ENCODE peak calls at places on chromosomes 16 and 17, in seven cellular contexts. P, S, H, F, K, V and C are unnamed samples.

GRCh38 chr17:80781188-80781577 is 210.5 kb upstream of the CHMP6 start:
- DNase-seq in V (no peak), P (no peak), F (peak), K (no peak), S (no peak), H (no peak), C (no peak)

GRCh38 chr17:67388986-67389385 is 11.9 kb downstream of the PITPNC1 start:
- DNase-seq in H (no peak), V (no peak), P (no peak), K (no peak), S (no peak), F (no peak), C (no peak)

GRCh38 chr16:51154271-51155171 is 3.5 kb upstream of the SALL1 start:
- DNase-seq in S (no peak), V (no peak), K (no peak), H (no peak), F (no peak), P (no peak), C (peak)

GRCh38 chr17:48593126-48593829 is at the start of gene HOXB5:
- DNase-seq in V (no peak), K (peak), S (no peak), F (no peak), P (no peak), H (no peak), C (no peak)

GRCh38 chr16:6250516-6250915 is 1082.1 kb upstream of the RBFOX1 start:
- DNase-seq in S (no peak), P (no peak), F (no peak), V (no peak), K (no peak), H (no peak), C (no peak)

GRCh38 chr16:15976225-15976812 is 26.9 kb downstream of the ABCC1 start:
- DNase-seq in H (no peak), P (no peak), V (no peak), S (no peak), F (no peak), K (no peak), C (no peak)

GRCh38 chr17:59838196-59838911 is 54.4 kb downstream of the TUBD1 start:
- DNase-seq in S (no peak), P (no peak), V (no peak), F (no peak), K (no peak), H (peak), C (no peak)

GRCh38 chr17:9279911-9280310 is 258.6 kb downstream of the NTN1 start:
- DNase-seq in V (no peak), F (no peak), P (no peak), H (no peak), K (no peak), S (peak), C (no peak)

GRCh38 chr17:40348562-40349476 is 15.7 kb downstream of the GJD3 start:
- DNase-seq in V (no peak), H (no peak), P (no peak), K (peak), S (no peak), F (no peak), C (no peak)

GRCh38 chr17:6187836-6188235 is 117.7 kb downstream of the WSCD1 start:
- DNase-seq in K (no peak), F (no peak), H (no peak), S (peak), V (no peak), P (no peak), C (no peak)

GRCh38 chr16:57577691-57578224 is 35.3 kb downstream of the ADGRG5 start:
- DNase-seq in V (no peak), P (no peak), F (peak), S (no peak), H (no peak), K (peak), C (no peak)

GRCh38 chr16:10923650-10924214 is 18.5 kb downstream of the DEXI start:
- DNase-seq in K (no peak), P (no peak), S (no peak), V (no peak), F (no peak), H (no peak), C (no peak)

GRCh38 chr17:14061666-14062560 is 7.4 kb upstream of the COX10 start:
- DNase-seq in P (no peak), H (no peak), K (no peak), V (no peak), F (no peak), S (no peak), C (peak)

GRCh38 chr16:49832177-49832576 is 23.7 kb downstream of the ZNF423 start:
- DNase-seq in S (no peak), H (no peak), P (no peak), V (no peak), K (no peak), F (no peak), C (no peak)

GRCh38 chr17:63954402-63955063 is 18.2 kb downstream of the SCN4A start:
- DNase-seq in P (no peak), K (no peak), V (no peak), F (peak), H (peak), S (no peak), C (no peak)

GRCh38 chr17:38469875-38470274 is 41.6 kb downstream of the ARHGAP23 start:
- DNase-seq in P (no peak), V (no peak), K (no peak), F (no peak), S (no peak), H (no peak), C (peak)

GRCh38 chr16:23148513-23149266 is 562 bp downstream of the USP31 start:
- DNase-seq in F (peak), P (peak), H (peak), S (peak), K (peak), V (no peak), C (peak)

GRCh38 chr16:23148166-23148512 is 1.1 kb downstream of the USP31 start:
- DNase-seq in P (no peak), K (no peak), V (no peak), F (peak), S (no peak), H (no peak), C (no peak)

GRCh38 chr16:23147666-23148065 is 1.6 kb downstream of the USP31 start:
- DNase-seq in H (no peak), S (no peak), F (no peak), K (no peak), P (no peak), V (no peak), C (no peak)

GRCh38 chr16:23149267-23149992 is at the start of gene USP31:
- DNase-seq in P (peak), F (peak), V (peak), H (peak), S (peak), K (peak), C (peak)

GRCh38 chr16:23149993-23150364 is 727 bp upstream of the USP31 start:
- DNase-seq in S (no peak), V (no peak), H (no peak), F (no peak), P (no peak), K (no peak), C (no peak)
- H3K4me3 ChIP-seq in S (peak), V (peak), H (peak), F (peak), P (no peak), K (no peak), C (peak)

GRCh38 chr17:78839173-78839761 is 1.3 kb downstream of the USP36 start:
- DNase-seq in K (no peak), H (no peak), S (no peak), P (no peak), V (no peak), F (no peak), C (no peak)

GRCh38 chr17:78839762-78840529 is 668 bp downstream of the USP36 start:
- DNase-seq in H (peak), F (peak), V (no peak), S (peak), P (peak), K (peak), C (peak)

GRCh38 chr17:78840530-78840779 is 159 bp downstream of the USP36 start:
- DNase-seq in H (no peak), P (no peak), K (no peak), V (no peak), S (no peak), F (no peak), C (no peak)

GRCh38 chr17:78836420-78837021 is 4.1 kb downstream of the USP36 start:
- DNase-seq in F (no peak), S (no peak), H (no peak), P (no peak), V (no peak), K (no peak), C (no peak)

DNA sequence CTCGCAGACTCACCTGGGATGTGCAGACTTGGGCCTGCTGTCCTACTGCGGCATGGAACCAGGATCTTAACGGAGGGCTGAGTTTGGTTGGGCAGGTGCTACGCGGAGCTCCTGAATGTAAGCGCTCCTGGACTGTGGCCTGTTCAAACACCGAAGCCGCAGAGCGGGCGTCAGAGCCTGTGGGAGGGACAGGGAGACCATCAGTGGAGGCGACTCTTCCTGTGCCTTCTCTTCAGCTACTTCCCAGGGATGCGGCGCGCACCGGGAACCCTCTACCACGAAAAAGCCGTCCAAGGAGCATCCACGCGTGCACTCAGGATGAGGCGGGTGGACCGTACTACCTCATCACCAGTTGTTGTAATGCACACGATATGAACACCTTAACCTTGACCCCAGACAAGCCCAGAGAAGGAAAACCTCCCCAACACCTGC is 2.0 kb downstream of the USP36 start:
- DNase-seq in S (no peak), H (no peak), K (peak), F (no peak), V (no peak), P (no peak), C (no peak)
- H3K4me3 ChIP-seq in S (peak), H (peak), K (no peak), F (peak), V (peak), P (no peak), C (peak)

DNA sequence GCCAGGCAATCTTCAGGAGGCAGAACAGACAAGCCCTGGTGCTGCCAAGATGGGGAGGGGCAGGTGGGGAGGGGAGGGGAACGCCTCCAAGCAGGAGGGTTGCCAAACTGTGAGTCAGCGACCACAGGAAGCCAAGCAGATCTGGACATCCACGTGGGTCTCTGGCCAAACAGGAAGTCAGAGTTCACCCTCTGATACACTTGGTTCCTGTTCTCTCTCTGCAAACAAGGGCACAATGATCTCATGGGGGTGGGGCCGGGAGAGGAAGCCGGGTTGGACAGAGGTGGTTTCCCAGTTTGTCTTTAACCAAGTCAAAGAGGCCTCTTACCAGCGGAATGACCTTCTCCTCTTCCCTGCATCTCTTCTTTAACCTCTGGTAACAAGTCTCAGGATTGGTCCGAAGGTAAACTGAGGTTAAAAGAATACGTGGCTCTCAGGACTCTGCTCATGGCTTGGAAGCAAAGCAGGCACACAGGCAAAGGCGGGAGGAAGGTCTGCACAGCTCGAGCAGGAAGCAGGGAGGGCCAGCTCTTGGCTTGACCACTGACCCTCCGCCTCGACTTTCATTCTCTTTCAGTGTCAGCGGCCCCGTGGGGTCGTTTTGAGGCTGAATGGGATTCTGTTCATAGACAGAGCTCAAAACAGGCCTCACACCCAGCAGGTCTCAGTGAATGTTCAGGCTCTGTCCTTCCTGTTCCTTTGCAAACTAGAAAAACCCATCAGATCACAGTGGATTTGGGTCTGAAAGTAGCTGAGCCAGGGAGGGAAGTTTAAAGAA is 32.9 kb downstream of the TK2 start:
- DNase-seq in S (peak), K (peak), F (peak), P (no peak), V (peak), H (peak), C (no peak)
- H3K4me3 ChIP-seq in S (peak), K (no peak), F (peak), P (no peak), V (no peak), H (peak), C (no peak)

GRCh38 chr17:81960130-81960958 is 643 bp downstream of the NOTUM start:
- DNase-seq in V (no peak), K (peak), H (no peak), F (no peak), P (no peak), S (no peak), C (peak)
- H3K4me3 ChIP-seq in V (peak), K (no peak), H (no peak), F (peak), P (peak), S (peak), C (peak)

GRCh38 chr16:22948603-22949368 is 134.8 kb downstream of the HS3ST2 start:
- DNase-seq in K (peak), P (peak), S (peak), V (no peak), F (peak), H (peak), C (peak)
- H3K4me3 ChIP-seq in K (no peak), P (no peak), S (peak), V (no peak), F (no peak), H (no peak), C (peak)

GRCh38 chr17:75587718-75588545 is at the start of gene MYO15B:
- DNase-seq in K (peak), H (peak), V (no peak), P (peak), S (peak), F (peak), C (peak)
- H3K4me3 ChIP-seq in K (peak), H (no peak), V (peak), P (peak), S (peak), F (peak), C (peak)